ENCODE peak calls at places on chromosomes 5 and 9, in eight cellular contexts. One of them, this sample, is unnamed.

GRCh38 chr5:177369050-177369912 is 11.6 kb downstream of the RGS14 start:
- DNase-seq in tibial artery: no peak
- DNase-seq in NT2/D1: no peak
- DNase-seq in fibroblast of lung: no peak
- DNase-seq in SK-N-SH: peak; percentile 72
- DNase-seq in pancreas: peak; percentile 53
- DNase-seq in small intestine: peak; percentile 47
- DNase-seq in GM23338: peak; percentile 76
- DNase-seq in this sample: peak; percentile 77

GRCh38 chr9:69090943-69091342 is 55.4 kb downstream of the FXN start:
- DNase-seq in small intestine: no peak
- DNase-seq in GM23338: no peak
- DNase-seq in NT2/D1: no peak
- DNase-seq in fibroblast of lung: no peak
- DNase-seq in SK-N-SH: no peak
- DNase-seq in tibial artery: no peak
- DNase-seq in pancreas: no peak
- DNase-seq in this sample: no peak

GRCh38 chr5:32785639-32786216 is 74.6 kb downstream of the NPR3 start:
- DNase-seq in NT2/D1: no peak
- DNase-seq in SK-N-SH: no peak
- DNase-seq in small intestine: no peak
- DNase-seq in pancreas: no peak
- DNase-seq in fibroblast of lung: peak; percentile 93
- DNase-seq in tibial artery: no peak
- DNase-seq in GM23338: no peak
- DNase-seq in this sample: no peak

GRCh38 chr9:134642385-134643181 is 980 bp downstream of the COL5A1 start:
- DNase-seq in NT2/D1: peak; percentile 42
- DNase-seq in GM23338: peak; percentile 69
- DNase-seq in fibroblast of lung: peak; percentile 94
- DNase-seq in small intestine: no peak
- DNase-seq in pancreas: peak; percentile 22
- DNase-seq in SK-N-SH: peak; percentile 66
- DNase-seq in tibial artery: peak; percentile 79
- DNase-seq in this sample: peak; percentile 89

GRCh38 chr5:134100283-134101011 is 14.0 kb upstream of the TCF7 start:
- DNase-seq in fibroblast of lung: no peak
- DNase-seq in tibial artery: no peak
- DNase-seq in pancreas: no peak
- DNase-seq in SK-N-SH: peak; percentile 45
- DNase-seq in small intestine: peak; percentile 45
- DNase-seq in GM23338: peak; percentile 60
- DNase-seq in NT2/D1: no peak
- DNase-seq in this sample: peak; percentile 77

GRCh38 chr9:84301851-84302250 is 38.7 kb downstream of the SLC28A3 start:
- DNase-seq in small intestine: no peak
- DNase-seq in fibroblast of lung: peak; percentile 46
- DNase-seq in pancreas: no peak
- DNase-seq in SK-N-SH: no peak
- DNase-seq in NT2/D1: no peak
- DNase-seq in GM23338: no peak
- DNase-seq in tibial artery: no peak
- DNase-seq in this sample: no peak

GRCh38 chr9:136564379-136564988 is 18.6 kb upstream of the NOTCH1 start:
- DNase-seq in fibroblast of lung: peak; percentile 76
- DNase-seq in GM23338: no peak
- DNase-seq in pancreas: no peak
- DNase-seq in small intestine: peak; percentile 11
- DNase-seq in tibial artery: peak; percentile 88
- DNase-seq in NT2/D1: no peak
- DNase-seq in SK-N-SH: no peak
- DNase-seq in this sample: peak; percentile 80

GRCh38 chr9:120386390-120387131 is 193.4 kb downstream of the CDK5RAP2 start:
- DNase-seq in pancreas: peak; percentile 53
- DNase-seq in NT2/D1: no peak
- DNase-seq in fibroblast of lung: peak; percentile 65
- DNase-seq in GM23338: no peak
- DNase-seq in small intestine: peak; percentile 45
- DNase-seq in tibial artery: no peak
- DNase-seq in SK-N-SH: peak; percentile 48
- DNase-seq in this sample: no peak

GRCh38 chr5:88664630-88665029 is 218.4 kb downstream of the MEF2C start:
- DNase-seq in SK-N-SH: no peak
- DNase-seq in NT2/D1: no peak
- DNase-seq in fibroblast of lung: no peak
- DNase-seq in GM23338: peak; percentile 87
- DNase-seq in tibial artery: no peak
- DNase-seq in pancreas: no peak
- DNase-seq in small intestine: no peak
- DNase-seq in this sample: peak; percentile 41

GRCh38 chr9:73200694-73201432 is 49.2 kb downstream of the ANXA1 start:
- DNase-seq in GM23338: peak; percentile 81
- DNase-seq in SK-N-SH: peak; percentile 10
- DNase-seq in fibroblast of lung: peak; percentile 51
- DNase-seq in pancreas: no peak
- DNase-seq in small intestine: peak; percentile 15
- DNase-seq in NT2/D1: peak; percentile 15
- DNase-seq in tibial artery: no peak
- DNase-seq in this sample: no peak

GRCh38 chr5:126454081-126454480 is 30.9 kb downstream of the GRAMD2B start:
- DNase-seq in small intestine: no peak
- DNase-seq in SK-N-SH: no peak
- DNase-seq in NT2/D1: no peak
- DNase-seq in fibroblast of lung: no peak
- DNase-seq in GM23338: no peak
- DNase-seq in tibial artery: no peak
- DNase-seq in pancreas: no peak
- DNase-seq in this sample: no peak

GRCh38 chr5:9587135-9587534 is 41.3 kb upstream of the SEMA5A start:
- DNase-seq in pancreas: no peak
- DNase-seq in tibial artery: no peak
- DNase-seq in fibroblast of lung: no peak
- DNase-seq in SK-N-SH: no peak
- DNase-seq in NT2/D1: no peak
- DNase-seq in GM23338: no peak
- DNase-seq in small intestine: no peak
- DNase-seq in this sample: no peak

GRCh38 chr9:74496819-74497749 is at the start of gene RORB:
- DNase-seq in pancreas: peak; percentile 25
- DNase-seq in tibial artery: peak; percentile 37
- DNase-seq in fibroblast of lung: peak; percentile 38
- DNase-seq in SK-N-SH: peak; percentile 93
- DNase-seq in GM23338: peak; percentile 93
- DNase-seq in small intestine: peak; percentile 4
- DNase-seq in NT2/D1: peak; percentile 66
- DNase-seq in this sample: peak; percentile 92

GRCh38 chr9:128808543-128808942 is 9.8 kb upstream of the ENDOG start:
- DNase-seq in SK-N-SH: no peak
- DNase-seq in small intestine: no peak
- DNase-seq in tibial artery: no peak
- DNase-seq in NT2/D1: no peak
- DNase-seq in pancreas: no peak
- DNase-seq in GM23338: no peak
- DNase-seq in fibroblast of lung: no peak
- DNase-seq in this sample: peak; percentile 35

GRCh38 chr9:116705531-116705930 is 18.4 kb downstream of the TRIM32 start:
- DNase-seq in NT2/D1: no peak
- DNase-seq in tibial artery: no peak
- DNase-seq in SK-N-SH: no peak
- DNase-seq in GM23338: no peak
- DNase-seq in small intestine: no peak
- DNase-seq in pancreas: no peak
- DNase-seq in fibroblast of lung: no peak
- DNase-seq in this sample: no peak

GRCh38 chr5:113204525-113205161 is 228.0 kb downstream of the DCP2 start:
- DNase-seq in SK-N-SH: peak; percentile 56
- DNase-seq in NT2/D1: no peak
- DNase-seq in pancreas: peak; percentile 16
- DNase-seq in fibroblast of lung: peak; percentile 71
- DNase-seq in tibial artery: peak; percentile 65
- DNase-seq in GM23338: no peak
- DNase-seq in small intestine: no peak
- DNase-seq in this sample: no peak

GRCh38 chr9:88007291-88007650 is 32.9 kb upstream of the CDK20 start:
- DNase-seq in tibial artery: no peak
- DNase-seq in GM23338: no peak
- DNase-seq in small intestine: no peak
- DNase-seq in pancreas: no peak
- DNase-seq in fibroblast of lung: no peak
- DNase-seq in SK-N-SH: no peak
- DNase-seq in NT2/D1: no peak
- DNase-seq in this sample: no peak

GRCh38 chr5:64682608-64683007 is 7.7 kb upstream of the SHISAL2B start:
- DNase-seq in tibial artery: no peak
- DNase-seq in fibroblast of lung: no peak
- DNase-seq in pancreas: no peak
- DNase-seq in GM23338: peak; percentile 75
- DNase-seq in small intestine: no peak
- DNase-seq in SK-N-SH: no peak
- DNase-seq in NT2/D1: no peak
- DNase-seq in this sample: peak; percentile 46

GRCh38 chr5:446864-447263 is 3.9 kb downstream of the EXOC3 start:
- DNase-seq in tibial artery: peak; percentile 16
- DNase-seq in small intestine: peak; percentile 58
- DNase-seq in SK-N-SH: peak; percentile 58
- DNase-seq in NT2/D1: no peak
- DNase-seq in GM23338: peak; percentile 76
- DNase-seq in pancreas: no peak
- DNase-seq in fibroblast of lung: peak; percentile 61
- DNase-seq in this sample: peak; percentile 83

GRCh38 chr5:132837868-132838267 is 7.4 kb upstream of the SHROOM1 start:
- DNase-seq in small intestine: peak; percentile 73
- DNase-seq in pancreas: no peak
- DNase-seq in GM23338: no peak
- DNase-seq in tibial artery: no peak
- DNase-seq in fibroblast of lung: no peak
- DNase-seq in NT2/D1: no peak
- DNase-seq in SK-N-SH: no peak
- DNase-seq in this sample: no peak

GRCh38 chr5:43619380-43619779 is 16.4 kb downstream of the NNT start:
- DNase-seq in NT2/D1: no peak
- DNase-seq in small intestine: no peak
- DNase-seq in tibial artery: no peak
- DNase-seq in pancreas: no peak
- DNase-seq in GM23338: no peak
- DNase-seq in fibroblast of lung: peak; percentile 47
- DNase-seq in SK-N-SH: no peak
- DNase-seq in this sample: no peak

GRCh38 chr5:14581891-14582796 is 552 bp downstream of the OTULINL start:
- DNase-seq in GM23338: peak; percentile 74
- DNase-seq in NT2/D1: peak; percentile 23
- DNase-seq in fibroblast of lung: peak; percentile 6
- DNase-seq in pancreas: peak; percentile 62
- DNase-seq in tibial artery: peak; percentile 34
- DNase-seq in small intestine: peak; percentile 79
- DNase-seq in SK-N-SH: peak; percentile 85
- DNase-seq in this sample: peak; percentile 85

GRCh38 chr5:14580037-14581034 is 1.3 kb upstream of the OTULINL start:
- DNase-seq in fibroblast of lung: peak; percentile 10
- DNase-seq in NT2/D1: no peak
- DNase-seq in small intestine: peak; percentile 86
- DNase-seq in GM23338: no peak
- DNase-seq in tibial artery: no peak
- DNase-seq in SK-N-SH: no peak
- DNase-seq in pancreas: no peak
- DNase-seq in this sample: no peak

GRCh38 chr5:14582797-14583137 is 1.2 kb downstream of the OTULINL start:
- DNase-seq in tibial artery: no peak
- DNase-seq in pancreas: no peak
- DNase-seq in GM23338: no peak
- DNase-seq in SK-N-SH: peak; percentile 25
- DNase-seq in fibroblast of lung: no peak
- DNase-seq in small intestine: no peak
- DNase-seq in NT2/D1: no peak
- DNase-seq in this sample: no peak

GRCh38 chr5:14579246-14579645 is 2.3 kb upstream of the OTULINL start:
- DNase-seq in NT2/D1: no peak
- DNase-seq in fibroblast of lung: no peak
- DNase-seq in pancreas: no peak
- DNase-seq in GM23338: no peak
- DNase-seq in tibial artery: no peak
- DNase-seq in small intestine: no peak
- DNase-seq in SK-N-SH: no peak
- DNase-seq in this sample: no peak

GRCh38 chr5:14581333-14581890 is at the start of gene OTULINL:
- DNase-seq in NT2/D1: peak; percentile 60
- DNase-seq in GM23338: peak; percentile 93
- DNase-seq in small intestine: peak; percentile 87
- DNase-seq in fibroblast of lung: peak; percentile 66
- DNase-seq in pancreas: peak; percentile 88
- DNase-seq in SK-N-SH: peak; percentile 100
- DNase-seq in tibial artery: peak; percentile 80
- DNase-seq in this sample: peak; percentile 100
- H3K27me3 ChIP-seq in NT2/D1: peaks cover 37% of the 10 kb centered on the region
- H3K27me3 ChIP-seq in GM23338: peaks cover 37% of the 10 kb centered on the region
- H3K27me3 ChIP-seq in small intestine: no peaks in the 10 kb centered on the region
- H3K27me3 ChIP-seq in fibroblast of lung: peaks cover 17% of the 10 kb centered on the region
- H3K27me3 ChIP-seq in pancreas: no peaks in the 10 kb centered on the region
- H3K27me3 ChIP-seq in SK-N-SH: peaks cover 57% of the 10 kb centered on the region
- H3K27me3 ChIP-seq in tibial artery: no peaks in the 10 kb centered on the region
- H3K27me3 ChIP-seq in this sample: peaks cover 23% of the 10 kb centered on the region

DNA sequence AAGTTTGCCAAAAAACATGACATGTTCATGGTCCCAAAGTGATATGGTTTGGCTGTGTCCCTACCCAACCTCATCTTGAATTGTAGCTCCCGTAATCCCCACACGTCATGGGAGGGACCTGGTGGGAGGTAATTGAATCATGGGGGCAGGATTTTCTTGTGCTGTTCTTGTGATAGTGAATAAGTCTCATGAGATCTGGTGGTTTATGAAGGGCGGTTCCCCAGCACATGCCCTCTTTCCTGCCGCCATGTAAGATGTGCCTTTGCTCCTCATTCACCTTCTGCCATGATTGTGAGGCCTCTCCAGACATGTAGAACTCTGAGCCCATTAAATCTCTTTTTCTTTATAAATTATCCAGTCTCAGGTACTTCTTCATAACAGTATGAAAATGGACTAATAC is 322.1 kb downstream of the MED10 start:
- DNase-seq in tibial artery: no peak
- DNase-seq in fibroblast of lung: no peak
- DNase-seq in SK-N-SH: no peak
- DNase-seq in small intestine: no peak
- DNase-seq in pancreas: no peak
- DNase-seq in GM23338: no peak
- DNase-seq in NT2/D1: no peak
- DNase-seq in this sample: no peak
- H3K4me3 ChIP-seq in tibial artery: no peak overlapping the region
- H3K4me3 ChIP-seq in fibroblast of lung: no peak overlapping the region
- H3K4me3 ChIP-seq in SK-N-SH: no peak overlapping the region
- H3K4me3 ChIP-seq in small intestine: no peak overlapping the region
- H3K4me3 ChIP-seq in pancreas: no peak overlapping the region
- H3K4me3 ChIP-seq in GM23338: no peak overlapping the region
- H3K4me3 ChIP-seq in NT2/D1: no peak overlapping the region
- H3K4me3 ChIP-seq in this sample: no peak overlapping the region

GRCh38 chr9:107539427-107540154 is 50.0 kb upstream of the KLF4 start:
- DNase-seq in pancreas: no peak
- DNase-seq in SK-N-SH: no peak
- DNase-seq in fibroblast of lung: no peak
- DNase-seq in GM23338: peak; percentile 80
- DNase-seq in tibial artery: peak; percentile 54
- DNase-seq in NT2/D1: peak; percentile 35
- DNase-seq in small intestine: no peak
- DNase-seq in this sample: peak; percentile 78
- H3K27me3 ChIP-seq in pancreas: no peaks in the 10 kb centered on the region
- H3K27me3 ChIP-seq in SK-N-SH: no peaks in the 10 kb centered on the region
- H3K27me3 ChIP-seq in fibroblast of lung: no peaks in the 10 kb centered on the region
- H3K27me3 ChIP-seq in GM23338: no peaks in the 10 kb centered on the region
- H3K27me3 ChIP-seq in tibial artery: no peaks in the 10 kb centered on the region
- H3K27me3 ChIP-seq in NT2/D1: no peaks in the 10 kb centered on the region
- H3K27me3 ChIP-seq in small intestine: no peaks in the 10 kb centered on the region
- H3K27me3 ChIP-seq in this sample: no peaks in the 10 kb centered on the region

GRCh38 chr5:68319316-68320093 is 103.9 kb downstream of the PIK3R1 start:
- DNase-seq in small intestine: peak; percentile 67
- DNase-seq in pancreas: no peak
- DNase-seq in GM23338: no peak
- DNase-seq in tibial artery: no peak
- DNase-seq in NT2/D1: no peak
- DNase-seq in SK-N-SH: no peak
- DNase-seq in fibroblast of lung: peak; percentile 51
- DNase-seq in this sample: no peak
- H3K4me3 ChIP-seq in small intestine: no peak overlapping the region
- H3K4me3 ChIP-seq in pancreas: no peak overlapping the region
- H3K4me3 ChIP-seq in GM23338: no peak overlapping the region
- H3K4me3 ChIP-seq in tibial artery: no peak overlapping the region
- H3K4me3 ChIP-seq in NT2/D1: no peak overlapping the region
- H3K4me3 ChIP-seq in SK-N-SH: no peak overlapping the region
- H3K4me3 ChIP-seq in fibroblast of lung: no peak overlapping the region
- H3K4me3 ChIP-seq in this sample: no peak overlapping the region

This sample was measured in H7.